ENCODE peak calls at places on chromosomes 5 and 9, in five cellular contexts. J, X, Y, T and O are unnamed samples.

GRCh38 chr5:107104040-107104773 is 566.5 kb downstream of the EFNA5 start:
- DNase-seq in X (peak; percentile 44), T (no peak), Y (no peak), J (no peak), O (no peak)

GRCh38 chr9:95386843-95387242 is 69.3 kb upstream of the FANCC start:
- DNase-seq in J (no peak), X (no peak), Y (no peak), T (no peak), O (no peak)

GRCh38 chr5:77851229-77852067 is 75.3 kb upstream of the TBCA start:
- DNase-seq in T (no peak), Y (no peak), J (no peak), X (peak; percentile 43), O (no peak)

GRCh38 chr5:148474025-148474511 is 90.3 kb downstream of the FBXO38 start:
- DNase-seq in X (no peak), Y (no peak), T (no peak), J (no peak), O (no peak)

GRCh38 chr9:19087601-19088000 is 15.1 kb downstream of the HAUS6 start:
- DNase-seq in X (no peak), J (peak; percentile 62), Y (peak; percentile 83), T (no peak), O (no peak)

GRCh38 chr5:172441262-172441751 is 13.0 kb downstream of the SH3PXD2B start:
- DNase-seq in T (no peak), Y (no peak), X (no peak), J (no peak), O (no peak)

GRCh38 chr9:136196465-136197371 is 8.2 kb downstream of the LHX3 start:
- DNase-seq in T (no peak), X (peak; percentile 49), J (no peak), Y (no peak), O (no peak)

GRCh38 chr9:98706651-98707103 is 2.1 kb downstream of the GABBR2 start:
- DNase-seq in Y (no peak), X (no peak), J (no peak), T (no peak), O (no peak)

GRCh38 chr9:20355022-20355421 is 267.3 kb downstream of the MLLT3 start:
- DNase-seq in J (no peak), Y (peak; percentile 29), T (no peak), X (no peak), O (no peak)

GRCh38 chr9:114098660-114099522 is at the start of gene KIF12:
- DNase-seq in X (peak; percentile 86), Y (no peak), J (peak; percentile 69), T (no peak), O (no peak)

GRCh38 chr5:114055318-114055788 is 306.5 kb upstream of the KCNN2 start:
- DNase-seq in X (peak; percentile 78), J (peak; percentile 52), T (no peak), Y (no peak), O (no peak)

GRCh38 chr9:35195683-35196082 is 33.9 kb downstream of the UNC13B start:
- DNase-seq in T (no peak), J (no peak), Y (no peak), X (no peak), O (no peak)

GRCh38 chr5:160614136-160614535 is 192.5 kb downstream of the PTTG1 start:
- DNase-seq in Y (no peak), X (no peak), T (no peak), J (no peak), O (no peak)

GRCh38 chr9:83754383-83754977 is 46.7 kb upstream of the UBQLN1 start:
- DNase-seq in T (no peak), Y (no peak), X (no peak), J (no peak), O (no peak)

GRCh38 chr5:134053840-134054338 is 49.1 kb upstream of the VDAC1 start:
- DNase-seq in X (no peak), Y (peak; percentile 80), J (no peak), T (no peak), O (no peak)

GRCh38 chr5:159894149-159894720 is 22.0 kb upstream of the ADRA1B start:
- DNase-seq in X (no peak), Y (no peak), J (no peak), T (no peak), O (no peak)

GRCh38 chr5:115033861-115034260 is 135.8 kb downstream of the TRIM36 start:
- DNase-seq in J (no peak), X (peak; percentile 66), Y (no peak), T (no peak), O (no peak)

GRCh38 chr5:6365977-6366590 is 12.3 kb downstream of the MED10 start:
- DNase-seq in X (peak; percentile 19), J (no peak), T (no peak), Y (no peak), O (no peak)

GRCh38 chr5:127899214-127899610 is 184.4 kb upstream of the SLC12A2 start:
- DNase-seq in J (no peak), Y (peak; percentile 35), T (no peak), X (no peak), O (no peak)

GRCh38 chr9:105911104-105911911 is 217.0 kb downstream of the TMEM38B start:
- DNase-seq in X (peak; percentile 43), T (no peak), Y (no peak), J (no peak), O (no peak)

GRCh38 chr5:45847877-45848276 is 151.7 kb upstream of the HCN1 start:
- DNase-seq in J (no peak), Y (no peak), X (peak; percentile 70), T (no peak), O (no peak)
- H3K9me3 ChIP-seq in J (peaks cover 52% of the 10 kb centered on the region), Y (peaks cover 15% of the 10 kb centered on the region), X (no peaks in the 10 kb centered on the region), T (no peaks in the 10 kb centered on the region), O (no peaks in the 10 kb centered on the region)

GRCh38 chr5:18999478-18999877 is 988.5 kb downstream of the CDH18 start:
- DNase-seq in J (no peak), Y (no peak), X (no peak), T (no peak), O (no peak)
- H3K9me3 ChIP-seq in J (peaks cover 2% of the 10 kb centered on the region), Y (no peaks in the 10 kb centered on the region), X (no peaks in the 10 kb centered on the region), T (no peaks in the 10 kb centered on the region), O (no peaks in the 10 kb centered on the region)

GRCh38 chr9:96813607-96814006 is 35.7 kb upstream of the ZNF510 start:
- DNase-seq in X (no peak), Y (no peak), J (no peak), T (no peak), O (no peak)

GRCh38 chr9:96817973-96818372 is 36.3 kb downstream of the ZNF782 start:
- DNase-seq in X (no peak), T (no peak), Y (no peak), J (no peak), O (no peak)

GRCh38 chr9:96818535-96818934 is 35.8 kb downstream of the ZNF782 start:
- DNase-seq in T (no peak), Y (peak; percentile 17), X (no peak), J (no peak), O (no peak)
- H3K9me3 ChIP-seq in T (peaks cover 12% of the 10 kb centered on the region), Y (peaks cover 63% of the 10 kb centered on the region), X (peaks cover 87% of the 10 kb centered on the region), J (peaks cover 100% of the 10 kb centered on the region), O (peaks cover 61% of the 10 kb centered on the region)

DNA sequence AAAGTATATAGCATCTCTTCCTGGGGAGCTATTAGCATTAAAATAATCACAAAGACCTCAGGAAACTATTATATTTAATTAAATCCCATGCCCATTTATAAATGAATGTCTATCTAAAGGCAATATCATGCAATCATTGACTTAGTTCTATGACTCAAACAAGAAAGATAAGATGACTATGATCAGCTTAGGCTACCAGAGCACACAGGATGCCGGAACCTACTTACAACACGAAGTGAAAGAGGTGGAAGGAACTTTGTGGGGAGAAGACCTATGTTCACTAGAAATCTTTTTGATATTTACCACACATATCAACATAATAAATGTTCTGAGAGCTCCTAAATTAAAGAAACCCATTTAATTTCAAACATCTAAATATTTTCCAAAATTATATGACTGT is 344.2 kb upstream of the CYLC2 start:
- DNase-seq in T (no peak), J (no peak), Y (no peak), X (no peak), O (no peak)
- H3K9me3 ChIP-seq in T (no peaks in the 10 kb centered on the region), J (no peaks in the 10 kb centered on the region), Y (no peaks in the 10 kb centered on the region), X (no peaks in the 10 kb centered on the region), O (no peaks in the 10 kb centered on the region)

DNA sequence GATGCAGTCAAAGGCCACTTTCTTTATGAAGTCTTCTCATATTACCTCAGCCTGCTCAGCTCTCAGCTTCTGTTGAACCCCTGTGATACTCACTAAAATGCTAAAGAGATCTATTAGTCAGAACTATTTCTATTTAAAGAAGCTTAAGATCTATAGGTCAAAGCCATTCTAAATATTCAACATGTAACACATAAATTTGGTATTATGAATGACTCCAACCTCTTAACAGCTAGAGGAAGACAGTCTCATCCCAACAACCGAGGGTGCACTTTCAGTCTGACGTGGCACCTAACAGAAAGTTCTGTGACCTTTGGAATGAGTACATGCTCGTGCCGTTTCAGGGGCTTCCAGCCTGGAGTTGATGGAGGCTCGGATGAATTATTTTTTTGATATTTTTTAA is 301.5 kb upstream of the VLDLR start:
- DNase-seq in Y (no peak), X (no peak), T (no peak), J (no peak), O (no peak)
- H3K9me3 ChIP-seq in Y (no peaks in the 10 kb centered on the region), X (no peaks in the 10 kb centered on the region), T (no peaks in the 10 kb centered on the region), J (peaks cover 4% of the 10 kb centered on the region), O (no peaks in the 10 kb centered on the region)